ENCODE peak calls at places on chromosomes 3 and 15, in ten cellular contexts. H, Y, W, O, U, X, S, I, J and C are unnamed samples.

GRCh38 chr3:133843634-133844033 is 38.0 kb downstream of the SRPRB start:
- DNase-seq in I (no peak), S (peak), H (no peak), O (no peak), X (no peak), U (no peak), J (no peak), Y (peak), W (no peak), C (peak)

GRCh38 chr3:130857336-130858026 is 36.4 kb upstream of the ATP2C1 start:
- DNase-seq in J (no peak), S (no peak), O (no peak), X (no peak), H (peak), U (peak), I (no peak), W (no peak), Y (no peak), C (no peak)

GRCh38 chr3:25826510-25826909 is 36.6 kb downstream of the OXSM start:
- DNase-seq in S (no peak), W (no peak), U (no peak), Y (no peak), I (no peak), H (peak), O (no peak), J (no peak), X (no peak), C (no peak)

GRCh38 chr3:110743202-110743601 is 328.4 kb upstream of the NECTIN3 start:
- DNase-seq in I (no peak), O (no peak), X (no peak), Y (no peak), H (no peak), U (no peak), J (no peak), W (no peak), S (peak), C (no peak)

GRCh38 chr3:138875754-138876664 is 41.3 kb upstream of the PIK3CB start:
- DNase-seq in X (no peak), H (peak), Y (no peak), W (no peak), O (no peak), S (no peak), U (peak), J (no peak), I (no peak), C (peak)

GRCh38 chr3:8767181-8767666 is 2.2 kb downstream of the OXTR start:
- DNase-seq in I (no peak), O (no peak), S (no peak), U (no peak), J (no peak), X (no peak), H (no peak), W (no peak), Y (no peak), C (no peak)

GRCh38 chr15:88649286-88649733 is 10.5 kb downstream of the ISG20 start:
- DNase-seq in J (no peak), W (no peak), X (peak), I (peak), O (no peak), U (no peak), Y (no peak), S (peak), H (no peak), C (peak)

GRCh38 chr3:157128771-157129671 is 30.9 kb downstream of the CCNL1 start:
- DNase-seq in W (peak), H (no peak), O (no peak), J (no peak), S (peak), I (peak), U (no peak), X (peak), Y (peak), C (peak)

GRCh38 chr3:185935465-185936263 is 2.1 kb downstream of the TRA2B start:
- DNase-seq in O (no peak), W (no peak), J (no peak), I (no peak), S (no peak), U (no peak), X (no peak), Y (no peak), H (no peak), C (peak)

GRCh38 chr15:95486224-95486623 is 844.3 kb upstream of the NR2F2 start:
- DNase-seq in Y (no peak), W (no peak), U (no peak), O (no peak), I (no peak), S (no peak), H (no peak), X (no peak), J (no peak), C (peak)

GRCh38 chr15:67641453-67641852 is 99.0 kb downstream of the MAP2K5 start:
- DNase-seq in H (no peak), X (no peak), W (no peak), U (no peak), O (no peak), S (no peak), Y (no peak), I (no peak), J (no peak), C (no peak)